ENCODE peak calls at places on chromosomes 6 and 20, in nine cellular contexts. M, D, O, H, K, V, G, C and U are unnamed samples.

GRCh38 chr6:35777356-35778102 is 1.1 kb downstream of the CLPSL2 start:
- DNase-seq in M (no peak), D (no peak), O (no peak), H (no peak), K (no peak), V (no peak), G (no peak), C (no peak), U (no peak)

GRCh38 chr6:73558624-73559398 is 38.0 kb upstream of the EEF1A1 start:
- DNase-seq in M (no peak), D (no peak), O (no peak), H (no peak), K (no peak), V (no peak), G (no peak), C (no peak), U (no peak)

GRCh38 chr6:34511214-34511922 is 44.8 kb downstream of the SPDEF start:
- DNase-seq in M (no peak), D (no peak), O (no peak), H (no peak), K (no peak), V (no peak), G (no peak), C (no peak), U (no peak)

GRCh38 chr6:89087881-89088280 is 7.3 kb downstream of the PNRC1 start:
- DNase-seq in M (no peak), D (peak; percentile 55), O (no peak), H (no peak), K (no peak), V (no peak), G (no peak), C (no peak), U (no peak)

GRCh38 chr6:101391772-101392560 is 1.5 kb upstream of the GRIK2 start:
- DNase-seq in M (no peak), D (no peak), O (no peak), H (no peak), K (no peak), V (no peak), G (no peak), C (no peak), U (no peak)

GRCh38 chr6:31888281-31889258 is 8.9 kb downstream of the EHMT2 start:
- DNase-seq in M (peak; percentile 46), D (no peak), O (no peak), H (peak; percentile 26), K (no peak), V (no peak), G (no peak), C (no peak), U (peak; percentile 75)

GRCh38 chr20:51641866-51642265 is 99.3 kb upstream of the NFATC2 start:
- DNase-seq in M (no peak), D (no peak), O (no peak), H (no peak), K (no peak), V (no peak), G (no peak), C (no peak), U (no peak)

GRCh38 chr20:752263-752662 is 16.0 kb downstream of the SLC52A3 start:
- DNase-seq in M (no peak), D (no peak), O (no peak), H (no peak), K (no peak), V (no peak), G (no peak), C (no peak), U (no peak)

GRCh38 chr20:32578840-32579239 is 6.3 kb downstream of the NOL4L start:
- DNase-seq in M (no peak), D (no peak), O (no peak), H (no peak), K (no peak), V (no peak), G (no peak), C (no peak), U (no peak)

GRCh38 chr6:137951064-137951597 is 84.1 kb downstream of the TNFAIP3 start:
- DNase-seq in M (peak; percentile 68), D (no peak), O (no peak), H (no peak), K (no peak), V (no peak), G (no peak), C (no peak), U (peak; percentile 45)

GRCh38 chr20:33299111-33299603 is 16.1 kb downstream of the BPIFB1 start:
- DNase-seq in M (peak; percentile 76), D (no peak), O (no peak), H (peak; percentile 79), K (peak; percentile 61), V (peak; percentile 38), G (peak; percentile 33), C (peak; percentile 35), U (peak; percentile 83)

GRCh38 chr6:36928547-36928918 is 26.0 kb upstream of the PI16 start:
- DNase-seq in M (no peak), D (no peak), O (no peak), H (no peak), K (no peak), V (no peak), G (no peak), C (no peak), U (no peak)

GRCh38 chr6:50007821-50008220 is 14.0 kb downstream of the DEFB110 start:
- DNase-seq in M (no peak), D (no peak), O (peak; percentile 2), H (no peak), K (no peak), V (no peak), G (no peak), C (peak; percentile 66), U (no peak)

GRCh38 chr6:84227044-84227433 is 404 bp downstream of the CEP162 start:
- DNase-seq in M (peak; percentile 4), D (no peak), O (no peak), H (peak; percentile 23), K (no peak), V (no peak), G (no peak), C (no peak), U (no peak)

GRCh38 chr6:15504581-15505350 is 158.1 kb downstream of the DTNBP1 start:
- DNase-seq in M (no peak), D (no peak), O (peak; percentile 99), H (no peak), K (no peak), V (no peak), G (peak; percentile 94), C (peak; percentile 92), U (no peak)

GRCh38 chr6:165880721-165881120 is 217.7 kb upstream of the PDE10A start:
- DNase-seq in M (no peak), D (no peak), O (peak; percentile 29), H (no peak), K (no peak), V (no peak), G (no peak), C (no peak), U (no peak)

GRCh38 chr6:108578595-108579038 is 17.9 kb downstream of the FOXO3 start:
- DNase-seq in M (no peak), D (no peak), O (no peak), H (no peak), K (no peak), V (no peak), G (peak; percentile 93), C (no peak), U (no peak)

GRCh38 chr20:634526-634925 is 18.5 kb downstream of the SRXN1 start:
- DNase-seq in M (no peak), D (no peak), O (no peak), H (no peak), K (no peak), V (no peak), G (no peak), C (no peak), U (no peak)

GRCh38 chr6:127069659-127070279 is 48.7 kb upstream of the RSPO3 start:
- DNase-seq in M (no peak), D (no peak), O (peak; percentile 33), H (peak; percentile 51), K (no peak), V (no peak), G (peak; percentile 14), C (peak; percentile 11), U (no peak)

GRCh38 chr6:148629910-148630470 is 116.8 kb upstream of the UST start:
- DNase-seq in M (no peak), D (no peak), O (no peak), H (no peak), K (no peak), V (no peak), G (no peak), C (no peak), U (no peak)

GRCh38 chr6:109298605-109299004 is 83.7 kb downstream of the CD164 start:
- DNase-seq in M (no peak), D (no peak), O (no peak), H (no peak), K (no peak), V (no peak), G (no peak), C (no peak), U (no peak)

GRCh38 chr6:3293271-3294155 is 34.8 kb downstream of the PSMG4 start:
- DNase-seq in M (no peak), D (no peak), O (no peak), H (peak; percentile 70), K (no peak), V (no peak), G (no peak), C (no peak), U (no peak)

GRCh38 chr6:16238057-16238657 is at the start of gene GMPR:
- DNase-seq in M (peak; percentile 65), D (peak; percentile 22), O (no peak), H (peak; percentile 69), K (peak; percentile 66), V (peak; percentile 67), G (no peak), C (peak; percentile 27), U (peak; percentile 76)

GRCh38 chr20:651713-652610 is 1.0 kb downstream of the SRXN1 start:
- DNase-seq in M (no peak), D (no peak), O (no peak), H (peak; percentile 56), K (no peak), V (no peak), G (no peak), C (no peak), U (no peak)

GRCh38 chr6:87700351-87700728 is 1.7 kb downstream of the AKIRIN2 start:
- DNase-seq in M (no peak), D (no peak), O (no peak), H (no peak), K (no peak), V (no peak), G (no peak), C (no peak), U (no peak)

GRCh38 chr20:63329331-63330083 is 31.6 kb downstream of the CHRNA4 start:
- DNase-seq in M (no peak), D (no peak), O (no peak), H (no peak), K (no peak), V (no peak), G (no peak), C (no peak), U (no peak)

GRCh38 chr6:137688230-137688971 is 178.7 kb upstream of the TNFAIP3 start:
- DNase-seq in M (no peak), D (no peak), O (no peak), H (no peak), K (no peak), V (no peak), G (no peak), C (no peak), U (no peak)

GRCh38 chr20:18288748-18289705 is 700 bp downstream of the ZNF133 start:
- DNase-seq in M (no peak), D (no peak), O (no peak), H (no peak), K (no peak), V (no peak), G (peak; percentile 17), C (peak; percentile 23), U (no peak)

GRCh38 chr6:154583546-154584188 is 73.2 kb upstream of the CNKSR3 start:
- DNase-seq in M (no peak), D (no peak), O (no peak), H (no peak), K (no peak), V (no peak), G (no peak), C (no peak), U (no peak)